ENCODE peak calls at places on chromosomes 6 and 20, in ten cellular contexts. A is tibial artery; U is adipocyte; K is Caki2; Y is mesothelial cell of epicardium; J is NCI-H1694 treated with DMSO at 0.1 percent for 48 hours; H is dermis microvascular lymphatic vessel endothelial cell; L is stimulated activated CD8-positive, alpha-beta memory T cell treated with anti-CD3 and anti-CD28 coated beads, Interleukin-2, amount 100 ng/mL, for 1 hour; P is upper lobe of right lung; Z is astrocyte of the spinal cord. O is an unnamed sample.

GRCh38 chr6:151627689-151628444 is 134.1 kb downstream of the CCDC170 start:
- DNase-seq in A (no peak), L (no peak), U (no peak), P (no peak), Y (no peak), K (peak), J (no peak), H (peak), Z (peak), O (no peak)

GRCh38 chr20:31543966-31544598 is 29.8 kb downstream of the HM13 start:
- DNase-seq in J (no peak), H (no peak), Y (no peak), K (peak), U (peak), A (no peak), L (no peak), Z (peak), P (no peak), O (peak)

GRCh38 chr6:123402052-123402451 is 234.7 kb downstream of the TRDN start:
- DNase-seq in P (no peak), L (no peak), Y (no peak), J (no peak), Z (no peak), K (no peak), A (no peak), H (no peak), U (no peak), O (no peak)

GRCh38 chr6:93786474-93787330 is 367.3 kb upstream of the EPHA7 start:
- DNase-seq in Y (no peak), U (no peak), K (peak), A (no peak), J (no peak), Z (peak), P (no peak), L (no peak), H (no peak), O (no peak)

GRCh38 chr6:37741757-37742400 is 44.2 kb upstream of the MDGA1 start:
- DNase-seq in P (no peak), L (no peak), Z (no peak), Y (no peak), A (no peak), K (no peak), U (no peak), H (no peak), J (peak), O (peak)

GRCh38 chr6:55758156-55758942 is 117.0 kb downstream of the BMP5 start:
- DNase-seq in H (no peak), J (no peak), L (no peak), K (peak), P (no peak), Y (no peak), Z (peak), U (peak), A (no peak), O (peak)

GRCh38 chr6:91447086-91447485 is 860.2 kb upstream of the MAP3K7 start:
- DNase-seq in L (no peak), J (no peak), A (no peak), Z (no peak), U (no peak), K (no peak), Y (no peak), P (no peak), H (no peak), O (no peak)

GRCh38 chr6:81834141-81834621 is 81.7 kb upstream of the TENT5A start:
- DNase-seq in H (no peak), Y (no peak), A (no peak), K (peak), L (no peak), J (no peak), Z (peak), P (no peak), U (peak), O (peak)

GRCh38 chr6:133343220-133343619 is 102.1 kb downstream of the EYA4 start:
- DNase-seq in A (no peak), P (no peak), U (no peak), J (no peak), Y (no peak), L (no peak), Z (no peak), K (no peak), H (no peak), O (no peak)

GRCh38 chr6:95087394-95088097 is 489.8 kb upstream of the MANEA start:
- DNase-seq in H (peak), J (peak), P (no peak), Y (no peak), Z (peak), A (no peak), U (peak), K (peak), L (no peak), O (no peak)

GRCh38 chr6:137120748-137121147 is 52.7 kb downstream of the IL22RA2 start:
- DNase-seq in Y (no peak), K (no peak), L (no peak), A (no peak), H (no peak), J (no peak), P (no peak), U (no peak), Z (no peak), O (no peak)

GRCh38 chr6:73774311-73774766 is 78.3 kb downstream of the CD109 start:
- DNase-seq in K (peak), H (no peak), L (no peak), P (no peak), A (no peak), J (no peak), U (peak), Z (peak), Y (no peak), O (peak)

GRCh38 chr6:168916576-168917207 is 337.0 kb downstream of the THBS2 start:
- DNase-seq in Z (no peak), A (no peak), H (no peak), K (no peak), J (no peak), P (no peak), L (no peak), Y (no peak), U (peak), O (no peak)

GRCh38 chr6:335146-335545 is 42.9 kb downstream of the DUSP22 start:
- DNase-seq in K (no peak), P (peak), J (no peak), Z (no peak), L (no peak), A (peak), H (no peak), Y (no peak), U (no peak), O (peak)

GRCh38 chr20:50586531-50587232 is 76.5 kb downstream of the PTPN1 start:
- DNase-seq in Z (no peak), P (no peak), H (no peak), L (no peak), J (no peak), A (no peak), K (no peak), U (no peak), Y (no peak), O (no peak)

O was measured in right cardiac atrium.